ENCODE peak calls at places on chromosomes 6 and 20, in six cellular contexts. Q, N, L, Y, X and V are unnamed samples.

GRCh38 chr6:131979515-131980337 is 28.6 kb upstream of the CCN2 start:
- DNase-seq in Y (peak), X (peak), Q (peak), N (peak), L (no peak), V (no peak)

GRCh38 chr20:61044499-61044898 is 207.6 kb upstream of the CDH4 start:
- DNase-seq in N (no peak), Q (no peak), X (no peak), L (no peak), Y (no peak), V (no peak)

GRCh38 chr6:170131351-170131750 is 159.5 kb downstream of the DLL1 start:
- DNase-seq in L (no peak), Q (no peak), N (no peak), Y (no peak), X (no peak), V (no peak)

GRCh38 chr6:149877678-149878077 is 13.5 kb upstream of the LRP11 start:
- DNase-seq in X (no peak), Y (no peak), N (no peak), Q (no peak), L (no peak), V (no peak)

GRCh38 chr20:7361321-7361720 is 578.9 kb downstream of the HAO1 start:
- DNase-seq in L (no peak), N (no peak), Q (no peak), X (no peak), Y (no peak), V (no peak)

GRCh38 chr20:63635431-63636141 is 8.7 kb upstream of the GMEB2 start:
- DNase-seq in Q (no peak), L (no peak), Y (no peak), N (no peak), X (no peak), V (no peak)

GRCh38 chr20:9059931-9060330 is 9.0 kb upstream of the PLCB4 start:
- DNase-seq in X (no peak), L (no peak), N (no peak), Q (peak), Y (peak), V (no peak)

GRCh38 chr6:14393910-14394309 is 276.3 kb downstream of the CD83 start:
- DNase-seq in X (no peak), N (no peak), L (no peak), Y (no peak), Q (no peak), V (no peak)

GRCh38 chr6:100105919-100106318 is 111.9 kb upstream of the MCHR2 start:
- DNase-seq in X (no peak), L (no peak), Q (no peak), N (no peak), Y (no peak), V (no peak)

GRCh38 chr6:145904878-145905277 is 59.3 kb downstream of the SHPRH start:
- DNase-seq in L (no peak), X (no peak), Q (no peak), Y (no peak), N (no peak), V (no peak)

GRCh38 chr20:57893364-57894001 is 183.7 kb upstream of the PMEPA1 start:
- DNase-seq in Y (no peak), N (no peak), Q (no peak), L (no peak), X (no peak), V (no peak)

GRCh38 chr20:18749528-18749927 is 64.1 kb upstream of the SCP2D1 start:
- DNase-seq in N (no peak), X (no peak), L (no peak), Y (no peak), Q (no peak), V (no peak)

GRCh38 chr20:18743665-18744440 is 69.7 kb upstream of the SCP2D1 start:
- DNase-seq in X (no peak), Y (peak), Q (peak), N (no peak), L (no peak), V (no peak)

GRCh38 chr20:18750735-18751134 is 62.8 kb upstream of the SCP2D1 start:
- DNase-seq in N (no peak), X (no peak), Q (no peak), Y (no peak), L (no peak), V (no peak)

GRCh38 chr20:18742841-18743240 is 70.7 kb upstream of the SCP2D1 start:
- DNase-seq in N (no peak), X (no peak), L (no peak), Y (no peak), Q (no peak), V (no peak)

GRCh38 chr20:18747090-18747489 is 66.5 kb upstream of the SCP2D1 start:
- DNase-seq in Q (no peak), L (no peak), Y (no peak), X (no peak), N (no peak), V (no peak)
- TF ChIP-seq CTCF in Q (no peak), L (no peak), Y (no peak), X (no peak), N (no peak), V (no peak)

DNA sequence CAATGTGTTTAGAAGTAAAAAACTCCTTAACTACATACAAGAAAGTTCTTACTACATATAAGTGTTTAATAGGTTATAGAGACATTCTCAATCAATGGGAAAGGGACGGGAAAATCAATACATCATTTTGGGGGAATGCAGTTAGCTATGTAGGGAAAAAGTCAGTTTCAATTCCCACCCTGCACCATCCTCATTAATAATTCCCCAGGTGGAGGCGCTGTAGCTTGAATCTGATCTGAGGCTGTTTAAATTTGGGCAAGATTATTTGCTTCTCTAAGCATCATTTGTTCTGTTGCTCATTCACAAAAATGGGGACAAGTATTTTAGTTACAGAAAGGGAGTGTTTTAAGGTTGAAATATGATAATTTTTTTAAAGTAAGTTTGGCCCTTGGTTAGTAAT is 19.1 kb downstream of the OLIG3 start:
- DNase-seq in L (no peak), N (no peak), Q (no peak), X (no peak), Y (no peak), V (no peak)
- TF ChIP-seq CTCF in L (no peak), N (no peak), Q (no peak), X (no peak), Y (peak), V (no peak)

GRCh38 chr20:46581386-46581785 is 30.9 kb upstream of the OCSTAMP start:
- DNase-seq in Q (no peak), Y (no peak), X (no peak), N (no peak), L (no peak), V (no peak)
- TF ChIP-seq CTCF in Q (no peak), Y (no peak), X (no peak), N (no peak), L (no peak), V (no peak)

GRCh38 chr6:153564803-153565202 is 433.7 kb upstream of the RGS17 start:
- DNase-seq in X (no peak), N (peak), Y (no peak), Q (no peak), L (no peak), V (no peak)

GRCh38 chr6:153568601-153569000 is 437.5 kb upstream of the RGS17 start:
- DNase-seq in N (peak), Q (peak), Y (no peak), X (no peak), L (no peak), V (no peak)

DNA sequence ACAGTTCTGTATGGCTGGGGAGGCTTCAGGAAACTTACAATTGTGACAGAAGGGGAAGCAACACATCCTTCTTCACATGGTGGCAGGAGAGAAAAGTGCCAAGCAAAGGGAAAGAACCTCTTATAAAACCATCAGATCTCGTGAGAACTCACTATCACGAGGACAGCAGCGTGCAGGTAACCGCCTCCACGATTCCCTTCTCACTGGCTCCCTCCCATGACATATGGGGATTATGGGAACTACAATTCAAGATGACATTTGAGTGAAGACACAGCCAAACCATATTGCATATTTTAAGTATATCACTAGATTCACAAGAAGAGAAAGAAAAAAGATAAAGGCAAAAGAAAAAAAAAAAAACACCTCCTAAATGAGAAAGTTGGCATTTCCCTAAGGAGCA is 431.9 kb upstream of the RGS17 start:
- DNase-seq in X (no peak), Q (no peak), N (no peak), Y (peak), L (no peak), V (no peak)
- TF ChIP-seq CTCF in X (no peak), Q (peak), N (no peak), Y (no peak), L (no peak), V (no peak)

DNA sequence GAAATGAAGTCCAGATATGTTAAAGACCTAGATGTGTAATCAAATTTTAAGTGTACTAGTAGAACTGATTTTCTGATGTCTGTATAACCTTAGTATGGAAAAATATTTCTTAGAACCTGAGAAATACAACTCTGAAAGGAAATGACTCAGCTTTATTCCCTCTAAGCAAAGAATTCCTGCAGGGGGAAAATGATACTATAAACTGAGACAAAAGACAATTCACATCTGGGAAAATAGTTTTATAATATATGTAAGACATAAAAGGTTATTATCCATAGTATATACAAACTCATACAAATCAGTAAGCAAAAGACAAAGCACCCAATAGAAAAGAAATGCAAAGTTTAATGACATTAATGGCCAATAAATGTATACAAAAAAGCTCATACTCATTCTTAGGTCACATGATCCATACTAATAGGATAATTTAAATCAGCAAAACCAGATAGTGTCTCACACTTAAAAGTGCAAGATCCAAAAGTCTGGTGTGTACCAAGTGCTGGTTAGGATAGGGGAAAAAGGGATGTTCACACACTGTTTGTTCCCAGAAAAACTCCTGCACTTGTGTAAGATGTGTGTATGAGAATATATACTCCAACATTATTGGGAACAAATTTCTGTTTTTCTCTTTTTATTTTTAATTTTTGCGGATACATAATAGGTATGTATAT is 22.6 kb downstream of the RNF217 start:
- DNase-seq in X (peak), N (peak), Q (no peak), L (no peak), Y (peak), V (no peak)
- TF ChIP-seq CTCF in X (no peak), N (no peak), Q (no peak), L (no peak), Y (no peak), V (no peak)

DNA sequence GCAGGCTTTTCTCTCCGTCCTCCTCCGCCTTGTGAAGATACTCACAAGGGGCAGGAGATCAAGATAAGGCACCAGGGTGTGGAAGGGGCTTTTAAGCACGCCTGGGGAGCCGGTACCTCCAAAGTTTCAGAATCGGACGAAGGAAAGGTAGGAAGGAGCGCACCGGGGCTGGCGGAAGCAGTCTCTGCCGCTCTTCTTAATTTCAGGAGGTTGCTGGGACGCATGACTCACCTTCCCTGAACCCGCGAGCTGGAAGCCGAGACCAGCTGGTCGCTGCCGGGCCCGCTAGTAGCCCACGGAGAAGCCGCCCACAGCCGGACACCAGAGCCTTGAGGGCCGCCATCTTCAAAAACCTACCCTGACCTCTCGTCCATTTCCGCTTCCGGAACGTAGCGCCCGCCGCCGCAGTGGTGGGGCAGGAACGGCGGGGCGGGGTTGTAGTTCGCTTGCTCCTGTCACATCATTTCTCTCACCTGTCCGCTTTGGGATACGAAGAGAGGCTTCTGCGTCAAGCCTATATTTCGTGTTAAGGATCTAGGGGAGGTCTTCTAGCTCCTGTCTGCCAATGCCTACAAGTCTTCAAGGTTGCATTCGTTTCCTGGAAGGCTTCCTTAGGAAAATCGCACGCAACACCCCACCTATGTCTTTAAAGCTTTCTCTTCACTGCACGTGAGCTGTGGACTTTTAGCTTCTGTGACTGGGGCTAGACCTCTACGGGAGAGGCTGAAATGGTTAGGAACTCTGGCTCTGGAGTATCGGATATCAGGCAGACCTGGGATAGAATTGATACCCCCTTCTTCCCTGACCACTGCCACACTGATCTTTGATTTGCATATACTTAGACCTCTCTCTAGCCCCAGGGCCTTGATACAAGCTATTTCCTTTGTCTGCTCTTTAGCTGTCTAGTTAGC is at the start of gene MRPS18A:
- DNase-seq in Q (peak), L (peak), X (peak), N (peak), Y (peak), V (peak)
- TF ChIP-seq CTCF in Q (no peak), L (no peak), X (no peak), N (no peak), Y (no peak), V (no peak)

GRCh38 chr20:43444107-43444506 is 13.6 kb upstream of the SRSF6 start:
- DNase-seq in N (no peak), Q (no peak), Y (no peak), L (no peak), X (no peak), V (no peak)

GRCh38 chr20:43446361-43446879 is 11.3 kb upstream of the SRSF6 start:
- DNase-seq in N (no peak), Y (no peak), X (no peak), Q (peak), L (no peak), V (no peak)

GRCh38 chr20:43438578-43439316 is 18.9 kb upstream of the SRSF6 start:
- DNase-seq in Q (no peak), Y (no peak), L (no peak), N (no peak), X (no peak), V (peak)

GRCh38 chr20:43440531-43440930 is 17.2 kb upstream of the SRSF6 start:
- DNase-seq in Y (no peak), N (no peak), Q (no peak), X (no peak), L (no peak), V (no peak)

GRCh38 chr20:43442310-43442880 is 15.3 kb upstream of the SRSF6 start:
- DNase-seq in L (no peak), Q (no peak), Y (peak), N (peak), X (no peak), V (no peak)
- TF ChIP-seq CTCF in L (no peak), Q (no peak), Y (no peak), N (peak), X (no peak), V (no peak)

GRCh38 chr6:42128460-42129359 is 13.7 kb downstream of the C6orf132 start:
- DNase-seq in X (peak), N (no peak), L (no peak), Y (no peak), Q (no peak), V (no peak)
- TF ChIP-seq CTCF in X (no peak), N (no peak), L (no peak), Y (no peak), Q (no peak), V (no peak)